ENCODE peak calls at places on chromosomes 6 and 20, in ten cellular contexts. One of them, this sample, is unnamed.

GRCh38 chr6:125528614-125529013 is 220.8 kb upstream of the HEY2 start:
- DNase-seq in cardiac fibroblast: no peak
- DNase-seq in small intestine: no peak
- DNase-seq in activated gamma-delta T cell treated with Interleukin-2 at 50 U/mL for 16 hours: no peak
- DNase-seq in HCEC 1CT: no peak
- DNase-seq in CD4-positive, alpha-beta memory T cell: no peak
- DNase-seq in MCF 10A: no peak
- DNase-seq in fibroblast of the aortic adventitia: no peak
- DNase-seq in GM23338: peak
- DNase-seq in stimulated activated CD4-positive, alpha-beta T cell treated with anti-CD3 and anti-CD28 coated beads, Interleukin-12 subunit alpha, Interleukin-12 subunit beta, amount 100 ng/mL, for 4 hours: no peak
- DNase-seq in this sample: no peak

GRCh38 chr6:149499066-149499465 is 14.3 kb upstream of the ZC3H12D start:
- DNase-seq in MCF 10A: peak
- DNase-seq in HCEC 1CT: peak
- DNase-seq in activated gamma-delta T cell treated with Interleukin-2 at 50 U/mL for 16 hours: no peak
- DNase-seq in stimulated activated CD4-positive, alpha-beta T cell treated with anti-CD3 and anti-CD28 coated beads, Interleukin-12 subunit alpha, Interleukin-12 subunit beta, amount 100 ng/mL, for 4 hours: no peak
- DNase-seq in GM23338: no peak
- DNase-seq in fibroblast of the aortic adventitia: peak
- DNase-seq in cardiac fibroblast: peak
- DNase-seq in small intestine: peak
- DNase-seq in CD4-positive, alpha-beta memory T cell: no peak
- DNase-seq in this sample: no peak

GRCh38 chr6:160086754-160087153 is 34.9 kb upstream of the SLC22A1 start:
- DNase-seq in HCEC 1CT: no peak
- DNase-seq in GM23338: no peak
- DNase-seq in fibroblast of the aortic adventitia: no peak
- DNase-seq in stimulated activated CD4-positive, alpha-beta T cell treated with anti-CD3 and anti-CD28 coated beads, Interleukin-12 subunit alpha, Interleukin-12 subunit beta, amount 100 ng/mL, for 4 hours: no peak
- DNase-seq in MCF 10A: no peak
- DNase-seq in small intestine: no peak
- DNase-seq in CD4-positive, alpha-beta memory T cell: no peak
- DNase-seq in activated gamma-delta T cell treated with Interleukin-2 at 50 U/mL for 16 hours: no peak
- DNase-seq in cardiac fibroblast: no peak
- DNase-seq in this sample: no peak

GRCh38 chr6:15615837-15616236 is 47.0 kb downstream of the DTNBP1 start:
- DNase-seq in stimulated activated CD4-positive, alpha-beta T cell treated with anti-CD3 and anti-CD28 coated beads, Interleukin-12 subunit alpha, Interleukin-12 subunit beta, amount 100 ng/mL, for 4 hours: no peak
- DNase-seq in small intestine: peak
- DNase-seq in HCEC 1CT: no peak
- DNase-seq in fibroblast of the aortic adventitia: no peak
- DNase-seq in CD4-positive, alpha-beta memory T cell: no peak
- DNase-seq in GM23338: peak
- DNase-seq in cardiac fibroblast: no peak
- DNase-seq in activated gamma-delta T cell treated with Interleukin-2 at 50 U/mL for 16 hours: no peak
- DNase-seq in MCF 10A: no peak
- DNase-seq in this sample: no peak

GRCh38 chr6:1686117-1687098 is 76.7 kb downstream of the FOXC1 start:
- DNase-seq in GM23338: peak
- DNase-seq in cardiac fibroblast: peak
- DNase-seq in stimulated activated CD4-positive, alpha-beta T cell treated with anti-CD3 and anti-CD28 coated beads, Interleukin-12 subunit alpha, Interleukin-12 subunit beta, amount 100 ng/mL, for 4 hours: no peak
- DNase-seq in CD4-positive, alpha-beta memory T cell: no peak
- DNase-seq in activated gamma-delta T cell treated with Interleukin-2 at 50 U/mL for 16 hours: no peak
- DNase-seq in fibroblast of the aortic adventitia: peak
- DNase-seq in small intestine: no peak
- DNase-seq in MCF 10A: peak
- DNase-seq in HCEC 1CT: peak
- DNase-seq in this sample: no peak

GRCh38 chr20:21516180-21516567 is 2.3 kb upstream of the NKX2-2 start:
- DNase-seq in HCEC 1CT: no peak
- DNase-seq in stimulated activated CD4-positive, alpha-beta T cell treated with anti-CD3 and anti-CD28 coated beads, Interleukin-12 subunit alpha, Interleukin-12 subunit beta, amount 100 ng/mL, for 4 hours: no peak
- DNase-seq in fibroblast of the aortic adventitia: no peak
- DNase-seq in activated gamma-delta T cell treated with Interleukin-2 at 50 U/mL for 16 hours: no peak
- DNase-seq in CD4-positive, alpha-beta memory T cell: no peak
- DNase-seq in cardiac fibroblast: no peak
- DNase-seq in small intestine: no peak
- DNase-seq in MCF 10A: no peak
- DNase-seq in GM23338: no peak
- DNase-seq in this sample: no peak

GRCh38 chr20:50721881-50722281 is 9.5 kb upstream of the PARD6B start:
- DNase-seq in HCEC 1CT: no peak
- DNase-seq in MCF 10A: no peak
- DNase-seq in fibroblast of the aortic adventitia: no peak
- DNase-seq in activated gamma-delta T cell treated with Interleukin-2 at 50 U/mL for 16 hours: no peak
- DNase-seq in GM23338: no peak
- DNase-seq in cardiac fibroblast: peak
- DNase-seq in stimulated activated CD4-positive, alpha-beta T cell treated with anti-CD3 and anti-CD28 coated beads, Interleukin-12 subunit alpha, Interleukin-12 subunit beta, amount 100 ng/mL, for 4 hours: no peak
- DNase-seq in CD4-positive, alpha-beta memory T cell: no peak
- DNase-seq in small intestine: no peak
- DNase-seq in this sample: peak

GRCh38 chr6:142848969-142849368 is 96.0 kb downstream of the HIVEP2 start:
- DNase-seq in small intestine: peak
- DNase-seq in cardiac fibroblast: no peak
- DNase-seq in HCEC 1CT: no peak
- DNase-seq in CD4-positive, alpha-beta memory T cell: no peak
- DNase-seq in MCF 10A: no peak
- DNase-seq in GM23338: no peak
- DNase-seq in activated gamma-delta T cell treated with Interleukin-2 at 50 U/mL for 16 hours: no peak
- DNase-seq in fibroblast of the aortic adventitia: no peak
- DNase-seq in stimulated activated CD4-positive, alpha-beta T cell treated with anti-CD3 and anti-CD28 coated beads, Interleukin-12 subunit alpha, Interleukin-12 subunit beta, amount 100 ng/mL, for 4 hours: no peak
- DNase-seq in this sample: no peak

This sample was measured in G401.